ENCODE peak calls at places on chromosomes 13 and 19, in six cellular contexts. One of them, this sample, is unnamed.

GRCh38 chr13:27024781-27025492 is 146.7 kb downstream of the USP12 start:
- DNase-seq in left ventricle myocardium inferior: no peak
- DNase-seq in transverse colon: no peak
- DNase-seq in prostate gland: no peak
- DNase-seq in hepatocyte: no peak
- DNase-seq in right lobe of liver: no peak
- DNase-seq in this sample: no peak

GRCh38 chr19:2198317-2198716 is 34.6 kb downstream of the DOT1L start:
- DNase-seq in right lobe of liver: no peak
- DNase-seq in left ventricle myocardium inferior: no peak
- DNase-seq in prostate gland: no peak
- DNase-seq in transverse colon: no peak
- DNase-seq in hepatocyte: no peak
- DNase-seq in this sample: no peak

GRCh38 chr19:29672933-29673336 is 7.7 kb downstream of the PLEKHF1 start:
- DNase-seq in hepatocyte: no peak
- DNase-seq in transverse colon: peak; percentile 63
- DNase-seq in prostate gland: no peak
- DNase-seq in right lobe of liver: no peak
- DNase-seq in left ventricle myocardium inferior: no peak
- DNase-seq in this sample: peak; percentile 68

GRCh38 chr19:33294058-33294798 is 8.1 kb downstream of the CEBPA start:
- DNase-seq in prostate gland: no peak
- DNase-seq in transverse colon: no peak
- DNase-seq in hepatocyte: no peak
- DNase-seq in right lobe of liver: peak; percentile 37
- DNase-seq in left ventricle myocardium inferior: peak; percentile 1
- DNase-seq in this sample: no peak

GRCh38 chr13:98466634-98467236 is 110.2 kb downstream of the STK24 start:
- DNase-seq in right lobe of liver: no peak
- DNase-seq in hepatocyte: no peak
- DNase-seq in transverse colon: peak; percentile 59
- DNase-seq in left ventricle myocardium inferior: no peak
- DNase-seq in prostate gland: no peak
- DNase-seq in this sample: no peak

GRCh38 chr19:8030906-8031305 is 21.7 kb upstream of the CCL25 start:
- DNase-seq in transverse colon: no peak
- DNase-seq in prostate gland: no peak
- DNase-seq in left ventricle myocardium inferior: no peak
- DNase-seq in right lobe of liver: no peak
- DNase-seq in hepatocyte: no peak
- DNase-seq in this sample: no peak

GRCh38 chr19:11457115-11457514 is 21.7 kb downstream of the PRKCSH start:
- DNase-seq in transverse colon: no peak
- DNase-seq in hepatocyte: peak; percentile 45
- DNase-seq in right lobe of liver: no peak
- DNase-seq in prostate gland: no peak
- DNase-seq in left ventricle myocardium inferior: no peak
- DNase-seq in this sample: no peak

GRCh38 chr19:46990998-46991676 is 28.5 kb upstream of the NPAS1 start:
- DNase-seq in transverse colon: peak; percentile 86
- DNase-seq in left ventricle myocardium inferior: peak; percentile 83
- DNase-seq in prostate gland: peak; percentile 81
- DNase-seq in hepatocyte: peak; percentile 90
- DNase-seq in right lobe of liver: peak; percentile 82
- DNase-seq in this sample: peak; percentile 83

GRCh38 chr13:103703246-103703645 is 637.0 kb upstream of the SLC10A2 start:
- DNase-seq in transverse colon: no peak
- DNase-seq in hepatocyte: no peak
- DNase-seq in right lobe of liver: no peak
- DNase-seq in prostate gland: no peak
- DNase-seq in left ventricle myocardium inferior: no peak
- DNase-seq in this sample: no peak

GRCh38 chr19:50835103-50835784 is 1.9 kb upstream of the KLK15 start:
- DNase-seq in left ventricle myocardium inferior: no peak
- DNase-seq in transverse colon: peak; percentile 54
- DNase-seq in hepatocyte: peak; percentile 30
- DNase-seq in right lobe of liver: no peak
- DNase-seq in prostate gland: peak; percentile 33
- DNase-seq in this sample: peak; percentile 64

GRCh38 chr13:22111961-22112360 is 441.1 kb downstream of the FGF9 start:
- DNase-seq in right lobe of liver: no peak
- DNase-seq in hepatocyte: no peak
- DNase-seq in transverse colon: no peak
- DNase-seq in left ventricle myocardium inferior: no peak
- DNase-seq in prostate gland: no peak
- DNase-seq in this sample: no peak

GRCh38 chr13:41029629-41030028 is 10.5 kb upstream of the ELF1 start:
- DNase-seq in transverse colon: no peak
- DNase-seq in prostate gland: no peak
- DNase-seq in hepatocyte: no peak
- DNase-seq in right lobe of liver: no peak
- DNase-seq in left ventricle myocardium inferior: no peak
- DNase-seq in this sample: no peak

GRCh38 chr19:37933965-37934364 is 27.0 kb downstream of the SIPA1L3 start:
- DNase-seq in hepatocyte: peak; percentile 70
- DNase-seq in right lobe of liver: peak; percentile 83
- DNase-seq in left ventricle myocardium inferior: peak; percentile 62
- DNase-seq in transverse colon: no peak
- DNase-seq in prostate gland: no peak
- DNase-seq in this sample: peak; percentile 92

GRCh38 chr13:33154911-33155310 is 130.6 kb downstream of the STARD13 start:
- DNase-seq in hepatocyte: no peak
- DNase-seq in prostate gland: no peak
- DNase-seq in transverse colon: no peak
- DNase-seq in left ventricle myocardium inferior: no peak
- DNase-seq in right lobe of liver: no peak
- DNase-seq in this sample: no peak

GRCh38 chr13:99087954-99088491 is 110.2 kb upstream of the DOCK9 start:
- DNase-seq in transverse colon: peak; percentile 19
- DNase-seq in hepatocyte: peak; percentile 40
- DNase-seq in right lobe of liver: no peak
- DNase-seq in prostate gland: no peak
- DNase-seq in left ventricle myocardium inferior: no peak
- DNase-seq in this sample: no peak

GRCh38 chr19:4660181-4660791 is 9.9 kb downstream of the MYDGF start:
- DNase-seq in transverse colon: peak; percentile 33
- DNase-seq in prostate gland: no peak
- DNase-seq in right lobe of liver: peak; percentile 78
- DNase-seq in left ventricle myocardium inferior: no peak
- DNase-seq in hepatocyte: peak; percentile 48
- DNase-seq in this sample: peak; percentile 47

GRCh38 chr19:44822670-44823372 is 13.9 kb downstream of the BCAM start:
- DNase-seq in left ventricle myocardium inferior: no peak
- DNase-seq in prostate gland: no peak
- DNase-seq in hepatocyte: no peak
- DNase-seq in right lobe of liver: no peak
- DNase-seq in transverse colon: no peak
- DNase-seq in this sample: no peak

GRCh38 chr13:21365574-21365973 is 93.5 kb downstream of the ZDHHC20 start:
- DNase-seq in prostate gland: no peak
- DNase-seq in transverse colon: no peak
- DNase-seq in hepatocyte: no peak
- DNase-seq in left ventricle myocardium inferior: no peak
- DNase-seq in right lobe of liver: no peak
- DNase-seq in this sample: peak; percentile 7

GRCh38 chr19:5090780-5091575 is 122.1 kb downstream of the KDM4B start:
- DNase-seq in transverse colon: no peak
- DNase-seq in hepatocyte: peak; percentile 87
- DNase-seq in right lobe of liver: no peak
- DNase-seq in prostate gland: no peak
- DNase-seq in left ventricle myocardium inferior: peak; percentile 65
- DNase-seq in this sample: no peak

GRCh38 chr13:84896128-84896527 is 903.1 kb downstream of the SLITRK6 start:
- DNase-seq in prostate gland: no peak
- DNase-seq in right lobe of liver: no peak
- DNase-seq in hepatocyte: peak; percentile 58
- DNase-seq in left ventricle myocardium inferior: no peak
- DNase-seq in transverse colon: peak; percentile 11
- DNase-seq in this sample: peak; percentile 49

GRCh38 chr13:27997904-27998522 is 9.5 kb upstream of the URAD start:
- DNase-seq in right lobe of liver: no peak
- DNase-seq in transverse colon: peak; percentile 65
- DNase-seq in prostate gland: no peak
- DNase-seq in left ventricle myocardium inferior: peak; percentile 46
- DNase-seq in hepatocyte: peak; percentile 72
- DNase-seq in this sample: peak; percentile 74

GRCh38 chr19:33306191-33306590 is 3.9 kb upstream of the CEBPA start:
- DNase-seq in prostate gland: no peak
- DNase-seq in right lobe of liver: no peak
- DNase-seq in hepatocyte: no peak
- DNase-seq in left ventricle myocardium inferior: no peak
- DNase-seq in transverse colon: no peak
- DNase-seq in this sample: no peak

GRCh38 chr13:64688893-64689677 is 2541.1 kb downstream of the PCDH9 start:
- DNase-seq in transverse colon: no peak
- DNase-seq in right lobe of liver: no peak
- DNase-seq in prostate gland: no peak
- DNase-seq in left ventricle myocardium inferior: no peak
- DNase-seq in hepatocyte: no peak
- DNase-seq in this sample: no peak

GRCh38 chr19:51749979-51750378 is 1.7 kb downstream of the FPR1 start:
- DNase-seq in hepatocyte: no peak
- DNase-seq in prostate gland: no peak
- DNase-seq in left ventricle myocardium inferior: no peak
- DNase-seq in transverse colon: no peak
- DNase-seq in right lobe of liver: no peak
- DNase-seq in this sample: no peak

GRCh38 chr13:51235756-51236564 is 13.8 kb downstream of the FAM124A start:
- DNase-seq in right lobe of liver: no peak
- DNase-seq in hepatocyte: no peak
- DNase-seq in left ventricle myocardium inferior: no peak
- DNase-seq in prostate gland: no peak
- DNase-seq in transverse colon: no peak
- DNase-seq in this sample: no peak

GRCh38 chr19:47107953-47108746 is 5.4 kb downstream of the ZC3H4 start:
- DNase-seq in transverse colon: no peak
- DNase-seq in prostate gland: no peak
- DNase-seq in right lobe of liver: no peak
- DNase-seq in hepatocyte: no peak
- DNase-seq in left ventricle myocardium inferior: no peak
- DNase-seq in this sample: no peak

GRCh38 chr13:105177265-105177900 is 1358.1 kb downstream of the EFNB2 start:
- DNase-seq in prostate gland: no peak
- DNase-seq in transverse colon: no peak
- DNase-seq in left ventricle myocardium inferior: no peak
- DNase-seq in hepatocyte: no peak
- DNase-seq in right lobe of liver: no peak
- DNase-seq in this sample: no peak

GRCh38 chr13:109212630-109213029 is 573.8 kb downstream of the IRS2 start:
- DNase-seq in prostate gland: no peak
- DNase-seq in transverse colon: no peak
- DNase-seq in hepatocyte: no peak
- DNase-seq in right lobe of liver: no peak
- DNase-seq in left ventricle myocardium inferior: no peak
- DNase-seq in this sample: no peak
- H3K27ac ChIP-seq in prostate gland: no peak overlapping the region
- H3K27ac ChIP-seq in transverse colon: no peak overlapping the region
- H3K27ac ChIP-seq in hepatocyte: no peak overlapping the region
- H3K27ac ChIP-seq in right lobe of liver: no peak overlapping the region
- H3K27ac ChIP-seq in left ventricle myocardium inferior: no peak overlapping the region
- H3K27ac ChIP-seq in this sample: no peak overlapping the region

GRCh38 chr19:17078038-17078919 is 2.7 kb downstream of the MYO9B start:
- DNase-seq in right lobe of liver: no peak
- DNase-seq in prostate gland: no peak
- DNase-seq in hepatocyte: no peak
- DNase-seq in transverse colon: no peak
- DNase-seq in left ventricle myocardium inferior: no peak
- DNase-seq in this sample: no peak

GRCh38 chr19:17075860-17076538 is 422 bp downstream of the MYO9B start:
- DNase-seq in transverse colon: peak; percentile 51
- DNase-seq in right lobe of liver: peak; percentile 66
- DNase-seq in prostate gland: no peak
- DNase-seq in left ventricle myocardium inferior: peak; percentile 36
- DNase-seq in hepatocyte: peak; percentile 50
- DNase-seq in this sample: peak; percentile 49

GRCh38 chr19:17076539-17076919 is 952 bp downstream of the MYO9B start:
- DNase-seq in transverse colon: peak; percentile 27
- DNase-seq in left ventricle myocardium inferior: no peak
- DNase-seq in hepatocyte: no peak
- DNase-seq in prostate gland: no peak
- DNase-seq in right lobe of liver: no peak
- DNase-seq in this sample: peak; percentile 25

GRCh38 chr19:17078920-17079709 is 3.5 kb downstream of the MYO9B start:
- DNase-seq in hepatocyte: no peak
- DNase-seq in left ventricle myocardium inferior: no peak
- DNase-seq in right lobe of liver: no peak
- DNase-seq in prostate gland: no peak
- DNase-seq in transverse colon: no peak
- DNase-seq in this sample: no peak

GRCh38 chr19:17077447-17078028 is 2.0 kb downstream of the MYO9B start:
- DNase-seq in prostate gland: no peak
- DNase-seq in right lobe of liver: no peak
- DNase-seq in transverse colon: no peak
- DNase-seq in hepatocyte: no peak
- DNase-seq in left ventricle myocardium inferior: no peak
- DNase-seq in this sample: no peak
- H3K4me1 ChIP-seq in prostate gland: peaks cover 13% of the 10 kb centered on the region
- H3K4me1 ChIP-seq in right lobe of liver: no peaks in the 10 kb centered on the region
- H3K4me1 ChIP-seq in transverse colon: peaks cover 71% of the 10 kb centered on the region
- H3K4me1 ChIP-seq in hepatocyte: peaks cover 17% of the 10 kb centered on the region
- H3K4me1 ChIP-seq in left ventricle myocardium inferior: peaks cover 89% of the 10 kb centered on the region
- H3K4me1 ChIP-seq in this sample: no peaks in the 10 kb centered on the region

GRCh38 chr13:93951153-93951552 is 528.3 kb downstream of the DCT start:
- DNase-seq in hepatocyte: no peak
- DNase-seq in right lobe of liver: no peak
- DNase-seq in transverse colon: no peak
- DNase-seq in prostate gland: no peak
- DNase-seq in left ventricle myocardium inferior: no peak
- DNase-seq in this sample: no peak
- H3K4me3 ChIP-seq in hepatocyte: no peak overlapping the region
- H3K4me3 ChIP-seq in right lobe of liver: no peak overlapping the region
- H3K4me3 ChIP-seq in transverse colon: no peak overlapping the region
- H3K4me3 ChIP-seq in prostate gland: no peak overlapping the region
- H3K4me3 ChIP-seq in left ventricle myocardium inferior: no peak overlapping the region
- H3K4me3 ChIP-seq in this sample: no peak overlapping the region

GRCh38 chr19:49364083-49364687 is 508 bp downstream of the DKKL1 start:
- DNase-seq in transverse colon: no peak
- DNase-seq in right lobe of liver: no peak
- DNase-seq in left ventricle myocardium inferior: no peak
- DNase-seq in prostate gland: no peak
- DNase-seq in hepatocyte: no peak
- DNase-seq in this sample: no peak
- H3K27ac ChIP-seq in transverse colon: peak overlapping the region; percentile 77
- H3K27ac ChIP-seq in right lobe of liver: no peak overlapping the region
- H3K27ac ChIP-seq in left ventricle myocardium inferior: peak overlapping the region; percentile 96
- H3K27ac ChIP-seq in prostate gland: peak overlapping the region; percentile 90
- H3K27ac ChIP-seq in hepatocyte: peak overlapping the region; percentile 74
- H3K27ac ChIP-seq in this sample: peak overlapping the region; percentile 22

GRCh38 chr19:18484992-18485391 is 36.9 kb downstream of the ELL start:
- DNase-seq in right lobe of liver: no peak
- DNase-seq in prostate gland: no peak
- DNase-seq in hepatocyte: no peak
- DNase-seq in transverse colon: no peak
- DNase-seq in left ventricle myocardium inferior: no peak
- DNase-seq in this sample: no peak
- H3K4me1 ChIP-seq in right lobe of liver: peaks cover 4% of the 10 kb centered on the region
- H3K4me1 ChIP-seq in prostate gland: peaks cover 14% of the 10 kb centered on the region
- H3K4me1 ChIP-seq in hepatocyte: peaks cover 22% of the 10 kb centered on the region
- H3K4me1 ChIP-seq in transverse colon: peaks cover 73% of the 10 kb centered on the region
- H3K4me1 ChIP-seq in left ventricle myocardium inferior: peaks cover 83% of the 10 kb centered on the region
- H3K4me1 ChIP-seq in this sample: peaks cover 11% of the 10 kb centered on the region